ENCODE peak calls at places on chromosomes 2 and 18, in nine cellular contexts. One of them, this sample, is unnamed.

GRCh38 chr2:68027959-68028358 is 34.8 kb downstream of the C1D start:
- DNase-seq in H54: no peak
- DNase-seq in T-helper 9 cell: no peak
- DNase-seq in fibroblast of the aortic adventitia: peak; percentile 27
- DNase-seq in stomach: no peak
- DNase-seq in GM04504: peak; percentile 32
- DNase-seq in RWPE1: no peak
- DNase-seq in GM03348: peak; percentile 25
- DNase-seq in thoracic aorta: no peak
- DNase-seq in this sample: peak; percentile 17

GRCh38 chr2:137675584-137676327 is 288.5 kb upstream of the HNMT start:
- DNase-seq in H54: no peak
- DNase-seq in T-helper 9 cell: no peak
- DNase-seq in fibroblast of the aortic adventitia: no peak
- DNase-seq in stomach: no peak
- DNase-seq in GM04504: no peak
- DNase-seq in RWPE1: no peak
- DNase-seq in GM03348: no peak
- DNase-seq in thoracic aorta: no peak
- DNase-seq in this sample: no peak

GRCh38 chr2:239273280-239274234 is 127.3 kb downstream of the HDAC4 start:
- DNase-seq in H54: no peak
- DNase-seq in T-helper 9 cell: no peak
- DNase-seq in fibroblast of the aortic adventitia: no peak
- DNase-seq in stomach: peak; percentile 26
- DNase-seq in GM04504: no peak
- DNase-seq in RWPE1: no peak
- DNase-seq in GM03348: no peak
- DNase-seq in thoracic aorta: no peak
- DNase-seq in this sample: no peak

GRCh38 chr2:98026292-98026691 is 30.5 kb upstream of the TMEM131 start:
- DNase-seq in H54: no peak
- DNase-seq in T-helper 9 cell: no peak
- DNase-seq in fibroblast of the aortic adventitia: peak; percentile 45
- DNase-seq in stomach: no peak
- DNase-seq in GM04504: no peak
- DNase-seq in RWPE1: no peak
- DNase-seq in GM03348: no peak
- DNase-seq in thoracic aorta: no peak
- DNase-seq in this sample: no peak

GRCh38 chr2:181368036-181368435 is 89.2 kb upstream of the ITGA4 start:
- DNase-seq in H54: no peak
- DNase-seq in T-helper 9 cell: no peak
- DNase-seq in fibroblast of the aortic adventitia: no peak
- DNase-seq in stomach: no peak
- DNase-seq in GM04504: no peak
- DNase-seq in RWPE1: no peak
- DNase-seq in GM03348: no peak
- DNase-seq in thoracic aorta: no peak
- DNase-seq in this sample: no peak

GRCh38 chr18:46474487-46475366 is 182.3 kb downstream of the LOXHD1 start:
- DNase-seq in H54: no peak
- DNase-seq in T-helper 9 cell: no peak
- DNase-seq in fibroblast of the aortic adventitia: no peak
- DNase-seq in stomach: no peak
- DNase-seq in GM04504: no peak
- DNase-seq in RWPE1: no peak
- DNase-seq in GM03348: no peak
- DNase-seq in thoracic aorta: no peak
- DNase-seq in this sample: no peak

GRCh38 chr2:239769574-239770145 is 255.5 kb downstream of the NDUFA10 start:
- DNase-seq in H54: no peak
- DNase-seq in T-helper 9 cell: no peak
- DNase-seq in fibroblast of the aortic adventitia: no peak
- DNase-seq in stomach: no peak
- DNase-seq in GM04504: no peak
- DNase-seq in RWPE1: no peak
- DNase-seq in GM03348: no peak
- DNase-seq in thoracic aorta: no peak
- DNase-seq in this sample: no peak

GRCh38 chr2:21270658-21271057 is 146.9 kb downstream of the TDRD15 start:
- DNase-seq in H54: no peak
- DNase-seq in T-helper 9 cell: no peak
- DNase-seq in fibroblast of the aortic adventitia: no peak
- DNase-seq in stomach: no peak
- DNase-seq in GM04504: no peak
- DNase-seq in RWPE1: no peak
- DNase-seq in GM03348: no peak
- DNase-seq in thoracic aorta: no peak
- DNase-seq in this sample: no peak

GRCh38 chr2:188789951-188790350 is 184.2 kb upstream of the COL3A1 start:
- DNase-seq in H54: no peak
- DNase-seq in T-helper 9 cell: no peak
- DNase-seq in fibroblast of the aortic adventitia: peak; percentile 41
- DNase-seq in stomach: no peak
- DNase-seq in GM04504: no peak
- DNase-seq in RWPE1: no peak
- DNase-seq in GM03348: no peak
- DNase-seq in thoracic aorta: no peak
- DNase-seq in this sample: no peak

GRCh38 chr2:227536445-227536844 is 62.2 kb upstream of the SCYGR2 start:
- DNase-seq in H54: no peak
- DNase-seq in T-helper 9 cell: no peak
- DNase-seq in fibroblast of the aortic adventitia: no peak
- DNase-seq in stomach: no peak
- DNase-seq in GM04504: no peak
- DNase-seq in RWPE1: no peak
- DNase-seq in GM03348: no peak
- DNase-seq in thoracic aorta: no peak
- DNase-seq in this sample: no peak

GRCh38 chr2:105404736-105405135 is 5.9 kb upstream of the FHL2 start:
- DNase-seq in H54: no peak
- DNase-seq in T-helper 9 cell: no peak
- DNase-seq in fibroblast of the aortic adventitia: no peak
- DNase-seq in stomach: no peak
- DNase-seq in GM04504: no peak
- DNase-seq in RWPE1: no peak
- DNase-seq in GM03348: no peak
- DNase-seq in thoracic aorta: no peak
- DNase-seq in this sample: no peak

GRCh38 chr18:49510393-49511115 is 23.5 kb upstream of the C18orf32 start:
- DNase-seq in H54: peak; percentile 32
- DNase-seq in T-helper 9 cell: peak; percentile 33
- DNase-seq in fibroblast of the aortic adventitia: peak; percentile 64
- DNase-seq in stomach: peak; percentile 38
- DNase-seq in GM04504: no peak
- DNase-seq in RWPE1: peak; percentile 43
- DNase-seq in GM03348: peak; percentile 81
- DNase-seq in thoracic aorta: no peak
- DNase-seq in this sample: no peak